ENCODE peak calls at places on chromosome 21, in five cellular contexts. One of them, this sample, is unnamed.
A peak's percentile ranks its signal among the peaks of the same experiment; 100 is the strongest.

GRCh38 chr21:31898898-31899630 is 26.2 kb downstream of the HUNK start:
- DNase-seq in LNCaP clone FGC: no peak
- DNase-seq in amniotic epithelial cell: no peak
- DNase-seq in HAP-1: no peak
- DNase-seq in psoas muscle: no peak
- DNase-seq in this sample: no peak

GRCh38 chr21:25903599-25903998 is 168.8 kb downstream of the GABPA start:
- DNase-seq in LNCaP clone FGC: no peak
- DNase-seq in amniotic epithelial cell: no peak
- DNase-seq in HAP-1: no peak
- DNase-seq in psoas muscle: no peak
- DNase-seq in this sample: no peak

GRCh38 chr21:38032402-38032801 is 116.1 kb upstream of the KCNJ6 start:
- DNase-seq in LNCaP clone FGC: no peak
- DNase-seq in amniotic epithelial cell: no peak
- DNase-seq in HAP-1: no peak
- DNase-seq in psoas muscle: no peak
- DNase-seq in this sample: no peak

GRCh38 chr21:31524140-31524539 is 135.4 kb upstream of the SOD1 start:
- DNase-seq in LNCaP clone FGC: no peak
- DNase-seq in amniotic epithelial cell: no peak
- DNase-seq in HAP-1: peak; percentile 22
- DNase-seq in psoas muscle: no peak
- DNase-seq in this sample: no peak

GRCh38 chr21:26752849-26753248 is 92.4 kb downstream of the ADAMTS1 start:
- DNase-seq in LNCaP clone FGC: no peak
- DNase-seq in amniotic epithelial cell: no peak
- DNase-seq in HAP-1: no peak
- DNase-seq in psoas muscle: no peak
- DNase-seq in this sample: no peak

GRCh38 chr21:34850166-34850695 is 181.4 kb downstream of the CLIC6 start:
- DNase-seq in LNCaP clone FGC: no peak
- DNase-seq in amniotic epithelial cell: no peak
- DNase-seq in HAP-1: no peak
- DNase-seq in psoas muscle: no peak
- DNase-seq in this sample: no peak

GRCh38 chr21:14877581-14878228 is 187.1 kb downstream of the NRIP1 start:
- DNase-seq in LNCaP clone FGC: no peak
- DNase-seq in amniotic epithelial cell: peak; percentile 74
- DNase-seq in HAP-1: no peak
- DNase-seq in psoas muscle: no peak
- DNase-seq in this sample: no peak

GRCh38 chr21:38170283-38170682 is 86.5 kb upstream of the KCNJ15 start:
- DNase-seq in LNCaP clone FGC: no peak
- DNase-seq in amniotic epithelial cell: peak; percentile 32
- DNase-seq in HAP-1: no peak
- DNase-seq in psoas muscle: no peak
- DNase-seq in this sample: no peak

GRCh38 chr21:46551636-46552241 is 53.1 kb downstream of the S100B start:
- DNase-seq in LNCaP clone FGC: no peak
- DNase-seq in amniotic epithelial cell: no peak
- DNase-seq in HAP-1: no peak
- DNase-seq in psoas muscle: peak; percentile 53
- DNase-seq in this sample: peak; percentile 55

GRCh38 chr21:46540087-46540710 is 64.7 kb downstream of the S100B start:
- DNase-seq in LNCaP clone FGC: no peak
- DNase-seq in amniotic epithelial cell: no peak
- DNase-seq in HAP-1: no peak
- DNase-seq in psoas muscle: peak; percentile 22
- DNase-seq in this sample: no peak

GRCh38 chr21:34808569-34809204 is 139.9 kb downstream of the CLIC6 start:
- DNase-seq in LNCaP clone FGC: no peak
- DNase-seq in amniotic epithelial cell: peak; percentile 88
- DNase-seq in HAP-1: no peak
- DNase-seq in psoas muscle: no peak
- DNase-seq in this sample: no peak

GRCh38 chr21:36125513-36126121 is 9.3 kb upstream of the CBR3 start:
- DNase-seq in LNCaP clone FGC: no peak
- DNase-seq in amniotic epithelial cell: peak; percentile 49
- DNase-seq in HAP-1: peak; percentile 73
- DNase-seq in psoas muscle: peak; percentile 66
- DNase-seq in this sample: peak; percentile 67

GRCh38 chr21:36437745-36438128 is 42.2 kb downstream of the CLDN14 start:
- DNase-seq in LNCaP clone FGC: no peak
- DNase-seq in amniotic epithelial cell: peak; percentile 94
- DNase-seq in HAP-1: no peak
- DNase-seq in psoas muscle: no peak
- DNase-seq in this sample: peak; percentile 77

GRCh38 chr21:36663033-36663855 is 35.7 kb upstream of the SIM2 start:
- DNase-seq in LNCaP clone FGC: no peak
- DNase-seq in amniotic epithelial cell: peak; percentile 16
- DNase-seq in HAP-1: no peak
- DNase-seq in psoas muscle: no peak
- DNase-seq in this sample: no peak

GRCh38 chr21:19049567-19049966 is 646.0 kb upstream of the TMPRSS15 start:
- DNase-seq in LNCaP clone FGC: no peak
- DNase-seq in amniotic epithelial cell: no peak
- DNase-seq in HAP-1: no peak
- DNase-seq in psoas muscle: no peak
- DNase-seq in this sample: no peak

GRCh38 chr21:43278359-43278758 is 109.6 kb downstream of the CRYAA start:
- DNase-seq in LNCaP clone FGC: no peak
- DNase-seq in amniotic epithelial cell: no peak
- DNase-seq in HAP-1: no peak
- DNase-seq in psoas muscle: peak; percentile 33
- DNase-seq in this sample: no peak

GRCh38 chr21:45981641-45982255 is at the start of gene COL6A1:
- DNase-seq in LNCaP clone FGC: no peak
- DNase-seq in amniotic epithelial cell: no peak
- DNase-seq in HAP-1: peak; percentile 76
- DNase-seq in psoas muscle: peak; percentile 85
- DNase-seq in this sample: no peak

GRCh38 chr21:16088121-16088520 is 358.3 kb downstream of the USP25 start:
- DNase-seq in LNCaP clone FGC: no peak
- DNase-seq in amniotic epithelial cell: no peak
- DNase-seq in HAP-1: peak; percentile 20
- DNase-seq in psoas muscle: no peak
- DNase-seq in this sample: no peak

GRCh38 chr21:43318841-43319781 is 107.8 kb downstream of the SIK1 start:
- DNase-seq in LNCaP clone FGC: no peak
- DNase-seq in amniotic epithelial cell: no peak
- DNase-seq in HAP-1: no peak
- DNase-seq in psoas muscle: peak; percentile 58
- DNase-seq in this sample: no peak

GRCh38 chr21:42109473-42109872 is 38.4 kb downstream of the UMODL1 start:
- DNase-seq in LNCaP clone FGC: no peak
- DNase-seq in amniotic epithelial cell: no peak
- DNase-seq in HAP-1: no peak
- DNase-seq in psoas muscle: peak; percentile 27
- DNase-seq in this sample: no peak

GRCh38 chr21:35048706-35049617 is at the start of gene RUNX1:
- DNase-seq in LNCaP clone FGC: no peak
- DNase-seq in amniotic epithelial cell: peak; percentile 96
- DNase-seq in HAP-1: no peak
- DNase-seq in psoas muscle: peak; percentile 59
- DNase-seq in this sample: no peak

GRCh38 chr21:27298465-27298864 is 331.6 kb upstream of the ADAMTS5 start:
- DNase-seq in LNCaP clone FGC: no peak
- DNase-seq in amniotic epithelial cell: no peak
- DNase-seq in HAP-1: no peak
- DNase-seq in psoas muscle: no peak
- DNase-seq in this sample: no peak